ENCODE peak calls at places on chromosomes 16 and 17, in ten cellular contexts. P is AG04450; K is upper lobe of right lung; A is GM12878; F is esophagus squamous epithelium; O is heart left ventricle; H is fibroblast of lung; X is PC-3; G is ascending aorta; R is CD8-positive, alpha-beta T cell. E is an unnamed sample.

GRCh38 chr17:80512233-80512632 is 32.4 kb upstream of the RPTOR start:
- DNase-seq in H (peak; percentile 78), R (no peak), O (no peak), G (no peak), K (no peak), P (no peak), A (no peak), F (no peak), X (peak; percentile 73), E (no peak)

GRCh38 chr17:8781784-8782575 is 17.2 kb downstream of the MFSD6L start:
- DNase-seq in A (no peak), P (no peak), H (no peak), F (no peak), K (no peak), R (no peak), G (no peak), O (no peak), X (no peak), E (no peak)

GRCh38 chr16:67555795-67556212 is 6.5 kb upstream of the CTCF start:
- DNase-seq in K (no peak), H (peak; percentile 55), R (no peak), O (no peak), F (no peak), X (peak; percentile 79), P (no peak), G (no peak), A (no peak), E (no peak)

GRCh38 chr17:17146791-17147406 is 59.2 kb downstream of the PLD6 start:
- DNase-seq in G (no peak), A (no peak), H (peak; percentile 57), O (no peak), P (no peak), F (no peak), X (peak; percentile 54), K (no peak), R (no peak), E (no peak)

GRCh38 chr16:30377050-30377811 is 2.6 kb downstream of the MYL11 start:
- DNase-seq in F (no peak), X (no peak), P (no peak), H (no peak), R (no peak), O (peak; percentile 34), K (no peak), G (no peak), A (no peak), E (no peak)

GRCh38 chr17:79769596-79770520 is 8.1 kb upstream of the CBX2 start:
- DNase-seq in F (no peak), K (peak; percentile 50), A (no peak), X (peak; percentile 80), R (no peak), G (no peak), P (no peak), H (no peak), O (no peak), E (peak; percentile 51)

GRCh38 chr16:31880322-31880979 is 6.8 kb downstream of the ZNF267 start:
- DNase-seq in R (no peak), X (peak; percentile 52), F (no peak), K (no peak), P (no peak), A (peak; percentile 38), O (no peak), G (no peak), H (peak; percentile 88), E (no peak)

GRCh38 chr17:56708220-56708567 is 114.7 kb downstream of the NOG start:
- DNase-seq in O (no peak), A (no peak), H (peak; percentile 68), G (no peak), F (no peak), X (no peak), K (no peak), P (no peak), R (no peak), E (no peak)

GRCh38 chr16:69069504-69069903 is 35.9 kb upstream of the HAS3 start:
- DNase-seq in K (no peak), G (no peak), F (no peak), O (no peak), P (no peak), R (no peak), A (no peak), H (no peak), X (no peak), E (no peak)

GRCh38 chr16:69077251-69077650 is 28.2 kb upstream of the HAS3 start:
- DNase-seq in F (no peak), A (no peak), O (no peak), X (peak; percentile 92), G (no peak), P (no peak), R (no peak), K (no peak), H (peak; percentile 84), E (peak; percentile 26)

GRCh38 chr16:69072640-69072974 is 32.8 kb upstream of the HAS3 start:
- DNase-seq in A (no peak), K (no peak), H (no peak), O (no peak), R (no peak), F (no peak), P (no peak), G (no peak), X (no peak), E (no peak)

GRCh38 chr16:69071036-69071435 is 34.4 kb upstream of the HAS3 start:
- DNase-seq in F (no peak), P (no peak), O (no peak), A (no peak), X (no peak), R (no peak), G (no peak), K (no peak), H (no peak), E (no peak)

DNA sequence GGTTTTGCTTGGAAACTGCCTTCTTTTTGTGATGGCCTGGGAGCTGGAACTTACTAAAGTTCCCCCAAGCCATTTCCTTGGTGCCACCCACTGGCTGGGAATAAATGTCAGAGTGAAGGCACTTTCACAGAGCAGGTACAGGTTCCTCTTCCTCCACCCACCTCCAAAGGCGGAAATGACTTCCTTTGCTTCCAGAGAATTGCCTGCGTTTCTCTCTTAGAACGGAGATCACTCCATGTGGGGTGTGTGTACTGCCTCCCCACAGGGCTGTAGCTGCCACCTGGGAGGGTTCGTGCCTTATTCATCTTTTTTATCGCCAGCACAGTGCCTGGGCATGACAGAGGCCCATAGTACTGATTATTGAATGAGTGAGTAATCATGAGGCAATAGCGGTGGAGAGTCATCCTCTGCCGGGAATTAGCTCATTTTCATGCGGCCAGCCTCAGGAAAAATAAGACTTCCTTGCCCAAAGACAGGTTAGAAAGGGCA is 32.2 kb upstream of the HAS3 start:
- DNase-seq in P (no peak), R (no peak), A (no peak), H (peak; percentile 93), X (peak; percentile 96), K (no peak), G (no peak), O (no peak), F (no peak), E (peak; percentile 61)
- H3K4me3 ChIP-seq in P (no peak overlapping the region), R (no peak overlapping the region), A (no peak overlapping the region), H (no peak overlapping the region), X (no peak overlapping the region), K (no peak overlapping the region), G (no peak overlapping the region), O (no peak overlapping the region), F (no peak overlapping the region), E (no peak overlapping the region)

DNA sequence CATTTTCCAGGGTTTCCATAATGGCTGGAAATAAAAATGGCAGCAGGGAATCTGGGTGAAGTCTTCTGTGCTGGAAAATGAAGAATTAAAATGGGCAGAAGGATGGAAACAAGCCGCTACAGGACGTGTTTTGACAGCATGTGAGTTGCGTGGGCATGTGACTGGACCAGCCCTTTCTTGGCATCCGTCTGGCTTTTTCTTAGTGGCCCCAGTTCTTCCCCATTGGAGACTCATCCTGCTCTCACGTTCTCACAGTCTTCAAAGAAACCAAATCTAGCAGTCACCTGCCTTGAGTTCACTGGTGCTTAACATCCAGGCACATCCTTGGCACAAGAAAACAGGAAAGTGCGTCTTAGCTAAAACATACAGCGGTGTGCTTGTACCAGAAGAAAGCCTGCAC is 180.2 kb upstream of the CACNG5 start:
- DNase-seq in F (no peak), H (no peak), P (no peak), K (no peak), A (no peak), X (no peak), R (no peak), O (no peak), G (no peak), E (no peak)
- H3K27ac ChIP-seq in F (no peak overlapping the region), H (no peak overlapping the region), P (peak overlapping the region; percentile 3), K (no peak overlapping the region), A (no peak overlapping the region), X (no peak overlapping the region), R (no peak overlapping the region), O (no peak overlapping the region), G (no peak overlapping the region), E (no peak overlapping the region)

DNA sequence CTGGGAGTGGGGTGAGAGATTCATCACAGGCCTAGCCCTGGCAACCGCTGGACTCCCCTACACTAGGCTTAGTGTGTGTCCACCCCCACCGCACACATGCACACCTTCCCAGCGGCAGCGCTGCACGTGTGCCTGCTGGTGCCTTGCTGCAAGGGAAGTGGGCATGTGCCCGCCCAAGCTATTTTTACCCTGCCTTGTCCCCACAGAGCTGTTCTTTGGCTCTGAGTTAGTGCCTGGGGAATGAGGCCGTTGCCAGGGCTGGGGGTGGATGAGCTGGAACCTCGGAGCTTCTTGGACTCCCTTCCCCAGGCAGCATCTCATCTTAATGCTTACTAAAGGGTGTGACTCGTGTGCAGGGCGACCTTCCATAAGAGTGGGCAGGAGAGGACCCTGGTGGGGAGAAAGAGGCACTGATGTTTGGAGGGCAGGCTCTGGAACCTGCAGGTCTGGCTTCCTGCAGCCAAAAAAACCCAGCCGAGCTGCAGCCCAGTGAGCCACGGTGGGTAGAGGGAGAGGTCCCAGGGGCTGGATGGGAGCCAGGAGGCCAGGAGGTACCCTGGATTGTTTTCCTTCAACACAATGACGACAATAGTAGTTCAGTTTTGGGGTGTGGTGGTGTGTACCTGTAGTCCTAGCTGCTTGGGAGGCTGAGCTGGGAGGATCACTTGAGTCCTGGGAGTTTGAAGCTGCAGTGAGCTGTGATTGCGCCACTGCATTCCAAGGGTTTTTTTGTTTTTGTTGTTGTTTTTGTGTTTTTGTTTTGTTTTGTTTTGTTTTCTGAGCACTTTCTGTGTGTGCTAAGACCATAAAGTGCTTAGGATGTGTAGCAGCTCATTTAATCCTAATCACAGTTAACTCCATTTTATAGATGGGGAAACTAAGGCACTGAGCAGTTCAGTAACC is 119.0 kb downstream of the RAB11FIP4 start:
- DNase-seq in H (peak; percentile 17), K (no peak), G (peak; percentile 33), F (no peak), O (peak; percentile 86), P (no peak), R (peak; percentile 44), A (no peak), X (no peak), E (no peak)
- H3K4me3 ChIP-seq in H (no peak overlapping the region), K (no peak overlapping the region), G (peak overlapping the region; percentile 31), F (no peak overlapping the region), O (no peak overlapping the region), P (no peak overlapping the region), R (peak overlapping the region; percentile 48), A (no peak overlapping the region), X (no peak overlapping the region), E (no peak overlapping the region)

DNA sequence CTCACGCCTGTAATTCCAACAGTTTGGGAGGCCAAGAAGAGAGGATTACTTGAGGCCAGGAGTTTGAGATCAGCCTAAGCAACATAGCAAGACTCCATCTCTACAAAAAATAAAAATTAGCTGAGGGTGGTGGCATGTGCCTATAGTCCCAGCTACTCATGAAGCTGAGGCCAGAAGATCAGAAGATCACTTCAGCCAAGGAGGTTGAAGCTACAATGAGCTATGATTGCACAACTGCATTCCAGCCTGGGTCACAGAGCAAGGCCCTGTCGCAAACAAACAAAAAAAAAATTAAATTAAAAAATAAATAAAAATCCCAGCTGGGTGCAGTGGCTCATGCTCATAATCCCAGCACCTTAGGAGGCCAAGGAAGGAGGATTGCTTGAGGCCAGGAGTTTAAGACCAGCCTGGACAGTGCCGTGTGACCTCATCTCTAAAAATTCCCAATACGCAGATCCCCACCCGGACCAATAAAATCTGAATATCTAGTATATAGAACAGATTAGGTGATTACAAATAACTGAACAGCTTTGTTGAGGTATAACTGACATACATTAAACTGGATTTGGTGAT is 18.2 kb upstream of the ATF7IP2 start:
- DNase-seq in H (no peak), A (no peak), X (no peak), R (no peak), F (no peak), K (no peak), P (no peak), G (no peak), O (no peak), E (no peak)
- H3K27ac ChIP-seq in H (no peak overlapping the region), A (no peak overlapping the region), X (no peak overlapping the region), R (no peak overlapping the region), F (no peak overlapping the region), K (no peak overlapping the region), P (no peak overlapping the region), G (no peak overlapping the region), O (no peak overlapping the region), E (no peak overlapping the region)

E was measured in kidney.